ENCODE peak calls at places on chromosomes 11 and 22, in nine cellular contexts. Z is colonic mucosa, P is left ventricle myocardium inferior, X is neural progenitor cell, K is A549, F is pancreas, O is H7, C is AG04450, Q is right atrium auricular region. E is an unnamed sample.

GRCh38 chr11:117826360-117826635 is 1.8 kb upstream of the FXYD2 start:
- DNase-seq in Z (no peak), C (no peak), K (no peak), F (no peak), Q (no peak), O (no peak), X (no peak), P (no peak), E (no peak)

GRCh38 chr11:13897606-13898276 is 64.8 kb upstream of the SPON1 start:
- DNase-seq in P (no peak), F (no peak), C (no peak), O (no peak), Z (no peak), Q (no peak), K (no peak), X (no peak), E (no peak)

GRCh38 chr11:68113986-68114385 is 7.2 kb downstream of the CHKA start:
- DNase-seq in P (no peak), X (no peak), F (no peak), Q (no peak), K (no peak), O (no peak), Z (no peak), C (peak; percentile 32), E (no peak)

GRCh38 chr22:50537765-50538164 is 7.9 kb upstream of the KLHDC7B start:
- DNase-seq in Z (no peak), Q (no peak), C (no peak), O (peak; percentile 52), P (no peak), K (no peak), F (no peak), X (no peak), E (no peak)

GRCh38 chr11:85823816-85824215 is 12.9 kb upstream of the SYTL2 start:
- DNase-seq in O (no peak), X (no peak), C (no peak), P (no peak), K (no peak), Q (no peak), Z (no peak), F (no peak), E (no peak)

GRCh38 chr11:128936546-128937275 is 6.0 kb downstream of the TP53AIP1 start:
- DNase-seq in P (no peak), C (no peak), K (no peak), Z (no peak), O (peak; percentile 91), X (peak; percentile 65), Q (no peak), F (no peak), E (no peak)

GRCh38 chr22:44805663-44806062 is 53.3 kb downstream of the ARHGAP8 start:
- DNase-seq in O (no peak), Z (no peak), F (no peak), Q (no peak), K (no peak), C (no peak), X (no peak), P (no peak), E (no peak)

GRCh38 chr11:72641900-72642814 is 32.1 kb downstream of the PDE2A start:
- DNase-seq in X (peak; percentile 75), F (no peak), C (no peak), P (peak; percentile 51), K (peak; percentile 69), Z (peak; percentile 33), O (peak; percentile 95), Q (no peak), E (no peak)

GRCh38 chr11:123083623-123084029 is 21.7 kb upstream of the HSPA8 start:
- DNase-seq in X (no peak), Z (peak; percentile 93), O (no peak), C (peak; percentile 90), F (no peak), Q (peak; percentile 94), K (peak; percentile 51), P (peak; percentile 78), E (peak; percentile 89)

GRCh38 chr11:123085497-123085896 is 23.6 kb upstream of the HSPA8 start:
- DNase-seq in K (no peak), X (no peak), P (no peak), Q (no peak), Z (no peak), F (no peak), O (no peak), C (no peak), E (no peak)

GRCh38 chr11:123086315-123086714 is 24.4 kb upstream of the HSPA8 start:
- DNase-seq in Q (no peak), O (no peak), Z (no peak), X (no peak), K (no peak), F (no peak), C (no peak), P (no peak), E (no peak)

GRCh38 chr11:123082977-123083376 is 21.0 kb upstream of the HSPA8 start:
- DNase-seq in Q (peak; percentile 26), F (no peak), K (no peak), O (no peak), X (no peak), P (no peak), Z (no peak), C (no peak), E (no peak)

GRCh38 chr11:123084454-123084853 is 22.5 kb upstream of the HSPA8 start:
- DNase-seq in Z (no peak), K (no peak), X (no peak), Q (peak; percentile 26), F (no peak), O (no peak), P (no peak), C (no peak), E (no peak)
- H3K4me3 ChIP-seq in Z (no peak overlapping the region), K (no peak overlapping the region), X (no peak overlapping the region), Q (no peak overlapping the region), F (no peak overlapping the region), O (no peak overlapping the region), P (no peak overlapping the region), C (no peak overlapping the region), E (no peak overlapping the region)

GRCh38 chr11:123742778-123743177 is 1.3 kb upstream of the ZNF202 start:
- DNase-seq in K (no peak), F (no peak), C (no peak), X (no peak), Z (no peak), P (no peak), Q (no peak), O (no peak), E (no peak)
- H3K4me3 ChIP-seq in K (no peak overlapping the region), F (no peak overlapping the region), C (no peak overlapping the region), X (peak overlapping the region; percentile 97), Z (no peak overlapping the region), P (peak overlapping the region; percentile 95), Q (no peak overlapping the region), O (no peak overlapping the region), E (no peak overlapping the region)

GRCh38 chr11:44388828-44389645 is 79.1 kb upstream of the ALX4 start:
- DNase-seq in P (no peak), C (no peak), F (no peak), Q (no peak), X (peak; percentile 39), K (no peak), O (peak; percentile 59), Z (no peak), E (no peak)
- H3K4me3 ChIP-seq in P (no peak overlapping the region), C (no peak overlapping the region), F (no peak overlapping the region), Q (no peak overlapping the region), X (peak overlapping the region; percentile 12), K (no peak overlapping the region), O (no peak overlapping the region), Z (no peak overlapping the region), E (no peak overlapping the region)

GRCh38 chr11:57779275-57779674 is 17.7 kb downstream of the CTNND1 start:
- DNase-seq in X (peak; percentile 60), Q (no peak), Z (no peak), C (no peak), P (no peak), O (no peak), F (no peak), K (peak; percentile 41), E (no peak)

GRCh38 chr11:57778318-57779037 is 16.9 kb downstream of the CTNND1 start:
- DNase-seq in Z (peak; percentile 93), K (peak; percentile 88), X (peak; percentile 87), Q (peak; percentile 97), P (peak; percentile 92), O (peak; percentile 55), C (peak; percentile 95), F (peak; percentile 92), E (peak; percentile 89)

GRCh38 chr11:57776577-57776976 is 15.0 kb downstream of the CTNND1 start:
- DNase-seq in X (no peak), C (no peak), K (no peak), O (no peak), F (no peak), Q (no peak), Z (no peak), P (no peak), E (no peak)

GRCh38 chr11:57776101-57776511 is 14.5 kb downstream of the CTNND1 start:
- DNase-seq in Q (no peak), O (no peak), C (no peak), Z (no peak), K (no peak), X (peak; percentile 69), P (peak; percentile 31), F (no peak), E (no peak)

DNA sequence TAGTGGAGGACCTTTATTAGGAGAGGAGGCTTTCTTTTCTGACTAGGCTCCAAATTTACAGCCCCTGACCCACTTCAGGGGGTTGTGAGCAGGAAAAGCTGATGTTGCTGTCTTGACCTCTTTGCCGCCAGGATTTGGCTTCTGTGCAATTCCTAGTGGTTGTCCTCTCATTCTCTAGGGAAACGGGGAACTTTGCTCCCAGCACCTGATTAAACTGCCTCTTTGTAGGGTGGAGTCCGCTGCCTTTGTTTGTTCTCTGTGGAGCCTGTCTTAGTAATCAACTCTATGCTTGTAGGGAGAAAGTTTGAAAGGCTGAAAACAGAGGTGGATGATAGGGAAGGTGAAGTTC is 16.3 kb downstream of the CTNND1 start:
- DNase-seq in Z (peak; percentile 87), Q (no peak), O (no peak), C (no peak), F (no peak), P (no peak), X (peak; percentile 73), K (peak; percentile 41), E (no peak)
- H3K4me3 ChIP-seq in Z (no peak overlapping the region), Q (peak overlapping the region; percentile 28), O (no peak overlapping the region), C (peak overlapping the region; percentile 10), F (no peak overlapping the region), P (peak overlapping the region; percentile 54), X (peak overlapping the region; percentile 26), K (peak overlapping the region; percentile 31), E (no peak overlapping the region)